ENCODE peak calls at places on chromosomes 11 and 22, in four cellular contexts. One of them, this sample, is unnamed.

GRCh38 chr22:40396882-40397281 is 26.5 kb downstream of the SGSM3 start:
- DNase-seq in NCI-H1930: no peak
- DNase-seq in GM04504: no peak
- DNase-seq in H7: peak; percentile 76
- DNase-seq in this sample: no peak

GRCh38 chr22:20458530-20459151 is 21.0 kb upstream of the SCARF2 start:
- DNase-seq in NCI-H1930: no peak
- DNase-seq in GM04504: no peak
- DNase-seq in H7: no peak
- DNase-seq in this sample: no peak

GRCh38 chr11:101612481-101612880 is 28.7 kb upstream of the TRPC6 start:
- DNase-seq in GM04504: no peak
- DNase-seq in H7: no peak
- DNase-seq in NCI-H1930: no peak
- DNase-seq in this sample: no peak

GRCh38 chr22:44684506-44685383 is 17.3 kb upstream of the PRR5 start:
- DNase-seq in H7: peak; percentile 97
- DNase-seq in GM04504: peak; percentile 95
- DNase-seq in NCI-H1930: peak; percentile 69
- DNase-seq in this sample: peak; percentile 90

GRCh38 chr22:29751669-29752068 is 15.1 kb downstream of the ZMAT5 start:
- DNase-seq in NCI-H1930: no peak
- DNase-seq in H7: no peak
- DNase-seq in GM04504: no peak
- DNase-seq in this sample: no peak

GRCh38 chr22:37518509-37519267 is 527 bp downstream of the CARD10 start:
- DNase-seq in H7: peak; percentile 87
- DNase-seq in NCI-H1930: no peak
- DNase-seq in GM04504: no peak
- DNase-seq in this sample: no peak

GRCh38 chr11:69915151-69915500 is 95.9 kb upstream of the FGF3 start:
- DNase-seq in NCI-H1930: no peak
- DNase-seq in H7: no peak
- DNase-seq in GM04504: no peak
- DNase-seq in this sample: no peak

GRCh38 chr11:119474682-119475596 is 52.0 kb upstream of the THY1 start:
- DNase-seq in NCI-H1930: peak; percentile 28
- DNase-seq in H7: peak; percentile 87
- DNase-seq in GM04504: peak; percentile 77
- DNase-seq in this sample: peak; percentile 56